ENCODE peak calls at places on chromosomes 7 and 10, in five cellular contexts. K is GM23248; W is activated CD8-positive, alpha-beta memory T cell treated with anti-CD3 and anti-CD28 coated beads for 48 hours; T is iris pigment epithelial cell; B is AG20443. F is an unnamed sample.

GRCh38 chr7:122869260-122869659 is 17.0 kb downstream of the CADPS2 start:
- DNase-seq in K (no peak), W (no peak), T (no peak), B (no peak), F (no peak)

GRCh38 chr7:72028267-72028666 is 383.9 kb downstream of the CALN1 start:
- DNase-seq in K (no peak), W (no peak), T (no peak), B (no peak), F (no peak)

GRCh38 chr10:95260909-95261552 is 29.8 kb downstream of the PDLIM1 start:
- DNase-seq in K (peak; percentile 77), W (no peak), T (peak; percentile 79), B (no peak), F (peak; percentile 54)

GRCh38 chr7:13713092-13713491 is 276.4 kb downstream of the ETV1 start:
- DNase-seq in K (no peak), W (no peak), T (no peak), B (no peak), F (no peak)

GRCh38 chr10:125037145-125037544 is 95.2 kb downstream of the ZRANB1 start:
- DNase-seq in K (peak; percentile 54), W (no peak), T (peak; percentile 87), B (no peak), F (peak; percentile 90)

GRCh38 chr10:84088626-84089025 is 50.7 kb upstream of the GHITM start:
- DNase-seq in K (no peak), W (no peak), T (no peak), B (no peak), F (no peak)

GRCh38 chr7:81430150-81430549 is 339.7 kb downstream of the HGF start:
- DNase-seq in K (no peak), W (no peak), T (peak; percentile 29), B (no peak), F (no peak)

GRCh38 chr7:6163402-6163801 is 109.0 kb downstream of the CYTH3 start:
- DNase-seq in K (no peak), W (no peak), T (no peak), B (no peak), F (no peak)

GRCh38 chr7:71495828-71496227 is 363.9 kb downstream of the GALNT17 start:
- DNase-seq in K (no peak), W (no peak), T (no peak), B (no peak), F (no peak)

GRCh38 chr7:47087866-47088265 is 494.0 kb downstream of the TNS3 start:
- DNase-seq in K (peak; percentile 59), W (no peak), T (peak; percentile 67), B (peak; percentile 27), F (no peak)